ENCODE peak calls at places on chromosomes 6 and 20, in six cellular contexts. O is A549, C is endothelial cell of umbilical vein, P is GM12878, B is HepG2, Y is K562. H is an unnamed sample.

GRCh38 chr6:132132420-132132819 is 181.2 kb upstream of the CCN2 start:
- DNase-seq in B (no peak), P (no peak), O (no peak), Y (no peak), C (peak), H (no peak)

GRCh38 chr6:131681585-131681984 is 19.6 kb downstream of the OR2A4 start:
- DNase-seq in O (no peak), C (no peak), P (no peak), Y (no peak), B (no peak), H (no peak)

GRCh38 chr6:165871571-165871970 is 208.5 kb upstream of the PDE10A start:
- DNase-seq in P (no peak), O (no peak), Y (no peak), B (no peak), C (no peak), H (no peak)

GRCh38 chr6:127749095-127749494 is 151.8 kb downstream of the THEMIS start:
- DNase-seq in Y (no peak), P (no peak), O (no peak), B (no peak), C (no peak), H (no peak)

GRCh38 chr20:16801919-16802651 is 53.9 kb downstream of the OTOR start:
- DNase-seq in O (peak), B (peak), Y (peak), P (peak), C (peak), H (peak)

GRCh38 chr6:36769161-36769675 is 70.0 kb downstream of the CPNE5 start:
- DNase-seq in C (no peak), B (no peak), O (no peak), P (no peak), Y (no peak), H (peak)

GRCh38 chr6:131532476-131533108 is 40.4 kb upstream of the ARG1 start:
- DNase-seq in C (no peak), Y (no peak), B (no peak), P (peak), O (no peak), H (no peak)

GRCh38 chr20:59145926-59146800 is 17.5 kb upstream of the ZNF831 start:
- DNase-seq in O (no peak), P (no peak), B (no peak), Y (no peak), C (no peak), H (no peak)

GRCh38 chr6:6704423-6705060 is 116.0 kb downstream of the LY86 start:
- DNase-seq in B (no peak), Y (peak), O (no peak), C (no peak), P (no peak), H (no peak)

GRCh38 chr20:56249244-56249955 is 868 bp downstream of the MC3R start:
- DNase-seq in P (no peak), C (no peak), O (peak), Y (peak), B (peak), H (peak)

GRCh38 chr6:131995924-131996323 is 44.8 kb upstream of the CCN2 start:
- DNase-seq in B (no peak), P (no peak), O (peak), C (peak), Y (no peak), H (no peak)

GRCh38 chr6:118750143-118750542 is 98.8 kb upstream of the CEP85L start:
- DNase-seq in Y (no peak), C (no peak), O (no peak), B (no peak), P (no peak), H (no peak)

GRCh38 chr20:50716518-50716917 is 14.9 kb upstream of the PARD6B start:
- DNase-seq in Y (no peak), B (no peak), O (no peak), C (no peak), P (no peak), H (no peak)

GRCh38 chr6:143400258-143401059 is 50.0 kb downstream of the ADAT2 start:
- DNase-seq in O (no peak), C (no peak), P (no peak), B (peak), Y (no peak), H (peak)

GRCh38 chr20:38626921-38627659 is 25.5 kb downstream of the ARHGAP40 start:
- DNase-seq in B (no peak), Y (no peak), C (no peak), O (no peak), P (no peak), H (no peak)

GRCh38 chr6:49787176-49787575 is at the start of gene PGK2:
- DNase-seq in P (no peak), O (no peak), C (no peak), Y (peak), B (no peak), H (peak)

GRCh38 chr6:169669889-169670288 is 31.9 kb downstream of the WDR27 start:
- DNase-seq in Y (no peak), O (no peak), B (no peak), P (no peak), C (peak), H (peak)

GRCh38 chr20:11676618-11677289 is 240.9 kb upstream of the BTBD3 start:
- DNase-seq in C (peak), P (no peak), Y (peak), B (peak), O (peak), H (peak)

GRCh38 chr6:36762123-36762522 is 64.5 kb downstream of the RAB44 start:
- DNase-seq in O (no peak), C (no peak), B (no peak), P (no peak), Y (no peak), H (no peak)

GRCh38 chr6:33744001-33744848 is 2.5 kb downstream of the IP6K3 start:
- DNase-seq in B (peak), O (peak), C (peak), P (no peak), Y (peak), H (peak)

GRCh38 chr6:131954775-131955107 is 3.6 kb upstream of the CCN2 start:
- DNase-seq in Y (peak), C (peak), O (peak), B (peak), P (no peak), H (no peak)

GRCh38 chr6:72386324-72386723 is 235.5 kb upstream of the KCNQ5 start:
- DNase-seq in C (no peak), P (no peak), O (no peak), Y (peak), B (no peak), H (peak)

GRCh38 chr6:40550096-40550731 is 37.0 kb downstream of the LRFN2 start:
- DNase-seq in O (peak), P (no peak), B (peak), Y (peak), C (peak), H (peak)
- TF ChIP-seq CTCF in O (peak), P (peak), B (peak), Y (peak), C (peak), H (peak)

DNA sequence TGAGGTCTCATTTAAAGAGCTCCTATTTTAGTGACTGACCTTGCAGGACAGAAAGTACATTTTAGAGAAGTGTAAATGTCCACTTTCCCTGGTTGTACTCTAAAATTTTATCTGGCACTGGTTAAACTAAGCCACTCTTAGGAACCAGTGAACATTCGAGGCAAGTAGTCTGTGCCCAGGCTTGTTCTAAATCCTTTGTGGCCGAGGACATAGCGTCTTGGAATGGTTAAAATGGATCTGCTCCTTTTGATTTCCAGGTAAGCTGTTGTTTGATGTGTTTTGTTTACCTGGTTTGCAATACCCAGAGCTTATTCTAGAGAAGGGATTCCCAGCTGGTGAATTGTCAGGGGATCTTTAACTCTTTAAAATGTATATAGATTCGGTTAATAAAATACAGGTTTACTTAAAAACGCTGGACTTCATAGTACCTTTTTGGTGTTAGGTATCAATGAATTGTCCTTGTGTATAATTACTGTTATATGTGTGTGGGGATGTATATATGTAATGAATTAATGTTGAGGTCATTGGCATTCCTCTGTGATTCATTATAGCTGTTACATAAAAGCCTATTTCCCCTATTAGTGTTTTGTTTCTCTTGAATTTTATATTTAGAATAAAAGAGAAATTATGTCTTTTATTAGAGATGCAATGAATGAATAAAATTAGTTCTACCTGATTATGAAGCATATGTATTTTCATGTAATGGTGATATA is 15.8 kb downstream of the SNX9 start:
- DNase-seq in C (no peak), Y (no peak), O (no peak), B (no peak), P (no peak), H (no peak)
- TF ChIP-seq MYC in C (no peak), Y (no peak), O (no peak), B (no peak), P (no peak), H (no peak)

GRCh38 chr6:54991761-54992330 is 145.3 kb downstream of the FAM83B start:
- DNase-seq in B (no peak), C (no peak), P (no peak), Y (no peak), O (no peak), H (no peak)

GRCh38 chr6:54990001-54990400 is 143.4 kb downstream of the FAM83B start:
- DNase-seq in O (no peak), Y (no peak), B (no peak), P (no peak), C (no peak), H (no peak)

GRCh38 chr6:54993948-54994347 is 147.4 kb downstream of the FAM83B start:
- DNase-seq in P (no peak), B (no peak), O (no peak), Y (no peak), C (no peak), H (no peak)

GRCh38 chr6:54993294-54993693 is 146.7 kb downstream of the FAM83B start:
- DNase-seq in C (no peak), Y (no peak), O (no peak), B (no peak), P (no peak), H (no peak)

GRCh38 chr6:54992789-54993188 is 146.2 kb downstream of the FAM83B start:
- DNase-seq in Y (peak), O (no peak), P (no peak), B (peak), C (no peak), H (peak)
- TF ChIP-seq CTCF in Y (no peak), O (no peak), P (peak), B (peak), C (no peak), H (peak)

GRCh38 chr20:49646126-49646525 is 67.6 kb downstream of the B4GALT5 start:
- DNase-seq in Y (no peak), O (no peak), C (no peak), B (no peak), P (no peak), H (no peak)

GRCh38 chr20:49644980-49645565 is 68.6 kb downstream of the B4GALT5 start:
- DNase-seq in C (no peak), P (no peak), Y (no peak), B (no peak), O (no peak), H (no peak)

GRCh38 chr20:49649672-49650071 is 64.0 kb downstream of the B4GALT5 start:
- DNase-seq in O (no peak), P (no peak), Y (no peak), B (no peak), C (no peak), H (no peak)

GRCh38 chr20:49646528-49646927 is 67.2 kb downstream of the B4GALT5 start:
- DNase-seq in O (no peak), Y (no peak), C (no peak), P (no peak), B (no peak), H (no peak)

GRCh38 chr20:49647509-49647908 is 66.2 kb downstream of the B4GALT5 start:
- DNase-seq in Y (no peak), O (no peak), P (no peak), B (no peak), C (no peak), H (no peak)
- TF ChIP-seq MYC in Y (no peak), O (no peak), P (no peak), B (no peak), C (no peak), H (no peak)

GRCh38 chr20:62133864-62134263 is 9.3 kb downstream of the PSMA7 start:
- DNase-seq in C (no peak), P (no peak), O (no peak), B (no peak), Y (no peak), H (peak)
- TF ChIP-seq CTCF in C (no peak), P (no peak), O (no peak), B (peak), Y (peak), H (peak)

H was measured in NB4.